ENCODE peak calls at places on chromosome 9, in six cellular contexts. One of them, this sample, is unnamed.

GRCh38 chr9:124409410-124409809 is 5.8 kb downstream of the PSMB7 start:
- DNase-seq in activated CD4-positive, alpha-beta T cell treated with anti-CD3 and anti-CD28 coated beads for 4 hours: no peak
- DNase-seq in NCI-H1092: no peak
- DNase-seq in uterus: no peak
- DNase-seq in ascending aorta: no peak
- DNase-seq in fibroblast of the aortic adventitia: no peak
- DNase-seq in this sample: no peak

GRCh38 chr9:109117856-109118801 is 1.6 kb downstream of the TMEM245 start:
- DNase-seq in activated CD4-positive, alpha-beta T cell treated with anti-CD3 and anti-CD28 coated beads for 4 hours: peak
- DNase-seq in NCI-H1092: no peak
- DNase-seq in uterus: peak
- DNase-seq in ascending aorta: no peak
- DNase-seq in fibroblast of the aortic adventitia: peak
- DNase-seq in this sample: peak

GRCh38 chr9:127796899-127797370 is 5.7 kb upstream of the FPGS start:
- DNase-seq in activated CD4-positive, alpha-beta T cell treated with anti-CD3 and anti-CD28 coated beads for 4 hours: no peak
- DNase-seq in NCI-H1092: peak
- DNase-seq in uterus: no peak
- DNase-seq in ascending aorta: no peak
- DNase-seq in fibroblast of the aortic adventitia: no peak
- DNase-seq in this sample: no peak

GRCh38 chr9:87890866-87891265 is 8.2 kb downstream of the SPATA31E1 start:
- DNase-seq in activated CD4-positive, alpha-beta T cell treated with anti-CD3 and anti-CD28 coated beads for 4 hours: no peak
- DNase-seq in NCI-H1092: no peak
- DNase-seq in uterus: no peak
- DNase-seq in ascending aorta: no peak
- DNase-seq in fibroblast of the aortic adventitia: no peak
- DNase-seq in this sample: no peak

GRCh38 chr9:108850293-108850897 is 5.4 kb downstream of the ACTL7B start:
- DNase-seq in activated CD4-positive, alpha-beta T cell treated with anti-CD3 and anti-CD28 coated beads for 4 hours: no peak
- DNase-seq in NCI-H1092: no peak
- DNase-seq in uterus: no peak
- DNase-seq in ascending aorta: no peak
- DNase-seq in fibroblast of the aortic adventitia: peak
- DNase-seq in this sample: peak

GRCh38 chr9:87950765-87951488 is 23.4 kb downstream of the CDK20 start:
- DNase-seq in activated CD4-positive, alpha-beta T cell treated with anti-CD3 and anti-CD28 coated beads for 4 hours: no peak
- DNase-seq in NCI-H1092: peak
- DNase-seq in uterus: no peak
- DNase-seq in ascending aorta: no peak
- DNase-seq in fibroblast of the aortic adventitia: peak
- DNase-seq in this sample: no peak

GRCh38 chr9:129576546-129577543 is 44.1 kb downstream of the C9orf50 start:
- DNase-seq in activated CD4-positive, alpha-beta T cell treated with anti-CD3 and anti-CD28 coated beads for 4 hours: no peak
- DNase-seq in NCI-H1092: no peak
- DNase-seq in uterus: peak
- DNase-seq in ascending aorta: no peak
- DNase-seq in fibroblast of the aortic adventitia: peak
- DNase-seq in this sample: no peak

GRCh38 chr9:89442501-89442978 is 55.4 kb downstream of the SEMA4D start:
- DNase-seq in activated CD4-positive, alpha-beta T cell treated with anti-CD3 and anti-CD28 coated beads for 4 hours: no peak
- DNase-seq in NCI-H1092: no peak
- DNase-seq in uterus: no peak
- DNase-seq in ascending aorta: no peak
- DNase-seq in fibroblast of the aortic adventitia: no peak
- DNase-seq in this sample: no peak

GRCh38 chr9:73114958-73115357 is 36.7 kb upstream of the ANXA1 start:
- DNase-seq in activated CD4-positive, alpha-beta T cell treated with anti-CD3 and anti-CD28 coated beads for 4 hours: no peak
- DNase-seq in NCI-H1092: no peak
- DNase-seq in uterus: no peak
- DNase-seq in ascending aorta: no peak
- DNase-seq in fibroblast of the aortic adventitia: peak
- DNase-seq in this sample: no peak

GRCh38 chr9:84271004-84271886 is 69.3 kb downstream of the SLC28A3 start:
- DNase-seq in activated CD4-positive, alpha-beta T cell treated with anti-CD3 and anti-CD28 coated beads for 4 hours: peak
- DNase-seq in NCI-H1092: no peak
- DNase-seq in uterus: peak
- DNase-seq in ascending aorta: no peak
- DNase-seq in fibroblast of the aortic adventitia: peak
- DNase-seq in this sample: no peak

GRCh38 chr9:74755355-74755754 is 132.4 kb downstream of the TRPM6 start:
- DNase-seq in activated CD4-positive, alpha-beta T cell treated with anti-CD3 and anti-CD28 coated beads for 4 hours: no peak
- DNase-seq in NCI-H1092: no peak
- DNase-seq in uterus: no peak
- DNase-seq in ascending aorta: no peak
- DNase-seq in fibroblast of the aortic adventitia: no peak
- DNase-seq in this sample: no peak

GRCh38 chr9:20898885-20899554 is 132.4 kb downstream of the HACD4 start:
- DNase-seq in activated CD4-positive, alpha-beta T cell treated with anti-CD3 and anti-CD28 coated beads for 4 hours: no peak
- DNase-seq in NCI-H1092: no peak
- DNase-seq in uterus: no peak
- DNase-seq in ascending aorta: no peak
- DNase-seq in fibroblast of the aortic adventitia: peak
- DNase-seq in this sample: no peak

GRCh38 chr9:97868859-97869258 is 15.8 kb downstream of the FOXE1 start:
- DNase-seq in activated CD4-positive, alpha-beta T cell treated with anti-CD3 and anti-CD28 coated beads for 4 hours: no peak
- DNase-seq in NCI-H1092: no peak
- DNase-seq in uterus: no peak
- DNase-seq in ascending aorta: no peak
- DNase-seq in fibroblast of the aortic adventitia: no peak
- DNase-seq in this sample: no peak

GRCh38 chr9:29214162-29214520 is 1640.9 kb upstream of the C9orf72 start:
- DNase-seq in activated CD4-positive, alpha-beta T cell treated with anti-CD3 and anti-CD28 coated beads for 4 hours: no peak
- DNase-seq in NCI-H1092: peak
- DNase-seq in uterus: peak
- DNase-seq in ascending aorta: no peak
- DNase-seq in fibroblast of the aortic adventitia: no peak
- DNase-seq in this sample: peak

GRCh38 chr9:95901506-95901905 is 26.0 kb downstream of the ERCC6L2 start:
- DNase-seq in activated CD4-positive, alpha-beta T cell treated with anti-CD3 and anti-CD28 coated beads for 4 hours: no peak
- DNase-seq in NCI-H1092: no peak
- DNase-seq in uterus: no peak
- DNase-seq in ascending aorta: no peak
- DNase-seq in fibroblast of the aortic adventitia: no peak
- DNase-seq in this sample: peak

GRCh38 chr9:72585737-72586136 is 64.3 kb downstream of the TMC1 start:
- DNase-seq in activated CD4-positive, alpha-beta T cell treated with anti-CD3 and anti-CD28 coated beads for 4 hours: no peak
- DNase-seq in NCI-H1092: no peak
- DNase-seq in uterus: peak
- DNase-seq in ascending aorta: no peak
- DNase-seq in fibroblast of the aortic adventitia: peak
- DNase-seq in this sample: no peak

GRCh38 chr9:125438506-125439433 is 177.1 kb downstream of the GAPVD1 start:
- DNase-seq in activated CD4-positive, alpha-beta T cell treated with anti-CD3 and anti-CD28 coated beads for 4 hours: no peak
- DNase-seq in NCI-H1092: no peak
- DNase-seq in uterus: no peak
- DNase-seq in ascending aorta: no peak
- DNase-seq in fibroblast of the aortic adventitia: no peak
- DNase-seq in this sample: no peak

GRCh38 chr9:121494192-121494591 is 5.5 kb downstream of the GGTA1 start:
- DNase-seq in activated CD4-positive, alpha-beta T cell treated with anti-CD3 and anti-CD28 coated beads for 4 hours: no peak
- DNase-seq in NCI-H1092: no peak
- DNase-seq in uterus: no peak
- DNase-seq in ascending aorta: no peak
- DNase-seq in fibroblast of the aortic adventitia: no peak
- DNase-seq in this sample: no peak

GRCh38 chr9:106860731-106861584 is 2.0 kb upstream of the ZNF462 start:
- DNase-seq in activated CD4-positive, alpha-beta T cell treated with anti-CD3 and anti-CD28 coated beads for 4 hours: no peak
- DNase-seq in NCI-H1092: no peak
- DNase-seq in uterus: peak
- DNase-seq in ascending aorta: no peak
- DNase-seq in fibroblast of the aortic adventitia: peak
- DNase-seq in this sample: no peak

GRCh38 chr9:91419222-91420191 is 4.1 kb downstream of the NFIL3 start:
- DNase-seq in activated CD4-positive, alpha-beta T cell treated with anti-CD3 and anti-CD28 coated beads for 4 hours: no peak
- DNase-seq in NCI-H1092: no peak
- DNase-seq in uterus: peak
- DNase-seq in ascending aorta: no peak
- DNase-seq in fibroblast of the aortic adventitia: peak
- DNase-seq in this sample: no peak

This sample was measured in COR-L47.